ENCODE peak calls at places on chromosomes 2 and 18, in six cellular contexts. One of them, this sample, is unnamed.

GRCh38 chr2:112977559-112978056 is at the start of gene IL36G:
- DNase-seq in WTC11: no peak
- DNase-seq in smooth muscle cell of the brain vasculature: no peak
- DNase-seq in psoas muscle: no peak
- DNase-seq in activated effector memory CD4-positive, alpha-beta T cell treated with Interleukin-2 at 50 U/mL for 16 hours: no peak
- DNase-seq in naive thymus-derived CD8-positive, alpha-beta T cell: no peak
- DNase-seq in this sample: no peak

GRCh38 chr2:105081006-105081701 is 43.3 kb downstream of the MRPS9 start:
- DNase-seq in WTC11: peak
- DNase-seq in smooth muscle cell of the brain vasculature: no peak
- DNase-seq in psoas muscle: no peak
- DNase-seq in activated effector memory CD4-positive, alpha-beta T cell treated with Interleukin-2 at 50 U/mL for 16 hours: no peak
- DNase-seq in naive thymus-derived CD8-positive, alpha-beta T cell: no peak
- DNase-seq in this sample: no peak

GRCh38 chr18:43965691-43966090 is 688.4 kb upstream of the SYT4 start:
- DNase-seq in WTC11: no peak
- DNase-seq in smooth muscle cell of the brain vasculature: no peak
- DNase-seq in psoas muscle: no peak
- DNase-seq in activated effector memory CD4-positive, alpha-beta T cell treated with Interleukin-2 at 50 U/mL for 16 hours: no peak
- DNase-seq in naive thymus-derived CD8-positive, alpha-beta T cell: no peak
- DNase-seq in this sample: no peak

GRCh38 chr18:45562567-45563479 is 52.5 kb upstream of the SLC14A2 start:
- DNase-seq in WTC11: no peak
- DNase-seq in smooth muscle cell of the brain vasculature: no peak
- DNase-seq in psoas muscle: peak
- DNase-seq in activated effector memory CD4-positive, alpha-beta T cell treated with Interleukin-2 at 50 U/mL for 16 hours: no peak
- DNase-seq in naive thymus-derived CD8-positive, alpha-beta T cell: no peak
- DNase-seq in this sample: peak

GRCh38 chr18:65206551-65207260 is 544.1 kb upstream of the CDH7 start:
- DNase-seq in WTC11: peak
- DNase-seq in smooth muscle cell of the brain vasculature: no peak
- DNase-seq in psoas muscle: no peak
- DNase-seq in activated effector memory CD4-positive, alpha-beta T cell treated with Interleukin-2 at 50 U/mL for 16 hours: no peak
- DNase-seq in naive thymus-derived CD8-positive, alpha-beta T cell: no peak
- DNase-seq in this sample: no peak

GRCh38 chr2:134539946-134540345 is 178.9 kb downstream of the TMEM163 start:
- DNase-seq in WTC11: no peak
- DNase-seq in smooth muscle cell of the brain vasculature: no peak
- DNase-seq in psoas muscle: no peak
- DNase-seq in activated effector memory CD4-positive, alpha-beta T cell treated with Interleukin-2 at 50 U/mL for 16 hours: no peak
- DNase-seq in naive thymus-derived CD8-positive, alpha-beta T cell: no peak
- DNase-seq in this sample: no peak

GRCh38 chr18:30971338-30971956 is 71.1 kb downstream of the DSC3 start:
- DNase-seq in WTC11: no peak
- DNase-seq in smooth muscle cell of the brain vasculature: no peak
- DNase-seq in psoas muscle: no peak
- DNase-seq in activated effector memory CD4-positive, alpha-beta T cell treated with Interleukin-2 at 50 U/mL for 16 hours: no peak
- DNase-seq in naive thymus-derived CD8-positive, alpha-beta T cell: no peak
- DNase-seq in this sample: no peak

GRCh38 chr18:34493566-34494358 is 216.3 kb upstream of the DTNA start:
- DNase-seq in WTC11: peak
- DNase-seq in smooth muscle cell of the brain vasculature: no peak
- DNase-seq in psoas muscle: peak
- DNase-seq in activated effector memory CD4-positive, alpha-beta T cell treated with Interleukin-2 at 50 U/mL for 16 hours: no peak
- DNase-seq in naive thymus-derived CD8-positive, alpha-beta T cell: no peak
- DNase-seq in this sample: no peak

GRCh38 chr2:228613133-228613532 is 431.6 kb upstream of the SPHKAP start:
- DNase-seq in WTC11: no peak
- DNase-seq in smooth muscle cell of the brain vasculature: peak
- DNase-seq in psoas muscle: no peak
- DNase-seq in activated effector memory CD4-positive, alpha-beta T cell treated with Interleukin-2 at 50 U/mL for 16 hours: no peak
- DNase-seq in naive thymus-derived CD8-positive, alpha-beta T cell: no peak
- DNase-seq in this sample: no peak

GRCh38 chr18:42275138-42275535 is 320.1 kb downstream of the PIK3C3 start:
- DNase-seq in WTC11: no peak
- DNase-seq in smooth muscle cell of the brain vasculature: no peak
- DNase-seq in psoas muscle: no peak
- DNase-seq in activated effector memory CD4-positive, alpha-beta T cell treated with Interleukin-2 at 50 U/mL for 16 hours: no peak
- DNase-seq in naive thymus-derived CD8-positive, alpha-beta T cell: no peak
- DNase-seq in this sample: no peak

GRCh38 chr2:221042926-221043325 is 529.2 kb downstream of the EPHA4 start:
- DNase-seq in WTC11: no peak
- DNase-seq in smooth muscle cell of the brain vasculature: no peak
- DNase-seq in psoas muscle: no peak
- DNase-seq in activated effector memory CD4-positive, alpha-beta T cell treated with Interleukin-2 at 50 U/mL for 16 hours: no peak
- DNase-seq in naive thymus-derived CD8-positive, alpha-beta T cell: no peak
- DNase-seq in this sample: no peak